ENCODE peak calls at places on chromosomes 16 and 17, in six cellular contexts. N, I, Q, X, P and F are unnamed samples.

GRCh38 chr16:85924675-85925074 is 25.7 kb downstream of the IRF8 start:
- DNase-seq in X (no peak), Q (no peak), I (no peak), P (no peak), N (no peak), F (no peak)

GRCh38 chr17:21688293-21688949 is 3.9 kb upstream of the KCNJ18 start:
- DNase-seq in Q (no peak), P (no peak), N (no peak), I (no peak), X (no peak), F (no peak)

GRCh38 chr16:68378436-68379415 is 67.9 kb downstream of the PRMT7 start:
- DNase-seq in P (no peak), X (no peak), Q (no peak), N (no peak), I (no peak), F (no peak)

GRCh38 chr17:76080207-76080933 is 1.4 kb downstream of the ZACN start:
- DNase-seq in X (no peak), Q (no peak), N (no peak), I (no peak), P (no peak), F (no peak)

GRCh38 chr17:77825621-77826020 is 132.9 kb upstream of the TNRC6C start:
- DNase-seq in P (no peak), Q (no peak), I (no peak), N (no peak), X (no peak), F (no peak)

GRCh38 chr17:72407336-72408121 is 286.7 kb downstream of the SOX9 start:
- DNase-seq in X (peak; percentile 87), N (peak; percentile 93), P (no peak), I (peak; percentile 96), Q (no peak), F (peak; percentile 90)

GRCh38 chr16:67843343-67843765 is 1.2 kb downstream of the THAP11 start:
- DNase-seq in X (no peak), I (no peak), P (no peak), N (no peak), Q (no peak), F (no peak)

GRCh38 chr16:11407047-11407982 is 62.1 kb downstream of the RMI2 start:
- DNase-seq in X (peak; percentile 94), N (peak; percentile 86), Q (no peak), P (peak; percentile 53), I (peak; percentile 76), F (peak; percentile 64)

GRCh38 chr16:50699345-50700159 is 6.1 kb downstream of the NOD2 start:
- DNase-seq in P (no peak), Q (no peak), X (no peak), I (no peak), N (peak; percentile 19), F (peak; percentile 38)

GRCh38 chr17:17206149-17206912 is at the start of gene PLD6:
- DNase-seq in I (peak; percentile 33), N (peak; percentile 93), Q (no peak), P (peak; percentile 78), X (peak; percentile 61), F (peak; percentile 54)

GRCh38 chr17:27666831-27667560 is 36.0 kb downstream of the LGALS9 start:
- DNase-seq in N (no peak), Q (no peak), P (no peak), X (no peak), I (no peak), F (no peak)

GRCh38 chr17:48052956-48053757 is 5.0 kb downstream of the NFE2L1 start:
- DNase-seq in X (peak; percentile 39), Q (no peak), I (no peak), N (no peak), P (no peak), F (no peak)

GRCh38 chr17:76969598-76970172 is 101.5 kb downstream of the MGAT5B start:
- DNase-seq in N (no peak), I (no peak), Q (no peak), P (no peak), X (peak; percentile 66), F (no peak)

GRCh38 chr16:88585269-88585668 is 15.1 kb downstream of the ZC3H18 start:
- DNase-seq in N (no peak), I (no peak), Q (no peak), P (no peak), X (no peak), F (no peak)

GRCh38 chr17:10549108-10549842 is at the start of gene MYH2:
- DNase-seq in I (no peak), P (no peak), Q (no peak), X (no peak), N (no peak), F (no peak)

GRCh38 chr17:8487130-8487645 is 51.5 kb downstream of the NDEL1 start:
- DNase-seq in P (no peak), X (no peak), Q (no peak), I (no peak), N (no peak), F (no peak)

GRCh38 chr16:951660-952301 is 19.0 kb downstream of the LMF1 start:
- DNase-seq in X (no peak), N (no peak), Q (no peak), P (no peak), I (no peak), F (no peak)

GRCh38 chr16:4328580-4329353 is 12.9 kb downstream of the GLIS2 start:
- DNase-seq in N (no peak), I (no peak), Q (no peak), P (no peak), X (no peak), F (no peak)

GRCh38 chr16:89863741-89864391 is 9.5 kb upstream of the TCF25 start:
- DNase-seq in Q (no peak), X (no peak), N (no peak), I (peak; percentile 49), P (peak; percentile 34), F (no peak)

GRCh38 chr17:65261682-65262636 is 124.8 kb downstream of the RGS9 start:
- DNase-seq in Q (no peak), X (no peak), I (no peak), P (no peak), N (no peak), F (peak; percentile 37)

GRCh38 chr17:46975287-46975686 is 3.8 kb downstream of the RPRML start:
- DNase-seq in X (no peak), Q (no peak), N (no peak), P (no peak), I (no peak), F (no peak)

GRCh38 chr16:67431077-67431804 is at the start of gene HSD11B2:
- DNase-seq in I (no peak), X (peak; percentile 73), Q (no peak), N (peak; percentile 62), P (no peak), F (peak; percentile 61)

GRCh38 chr16:78058165-78058564 is 35.8 kb downstream of the CLEC3A start:
- DNase-seq in N (no peak), X (no peak), P (no peak), Q (no peak), I (no peak), F (no peak)

GRCh38 chr17:66221343-66221742 is 7.9 kb downstream of the APOH start:
- DNase-seq in Q (no peak), N (no peak), P (no peak), I (no peak), X (no peak), F (no peak)

GRCh38 chr17:82117139-82118090 is 19.4 kb upstream of the FASN start:
- DNase-seq in N (no peak), X (no peak), P (no peak), Q (no peak), I (no peak), F (no peak)

GRCh38 chr16:57409870-57410585 is 5.5 kb downstream of the CCL17 start:
- DNase-seq in I (no peak), P (no peak), X (no peak), Q (no peak), N (no peak), F (peak; percentile 23)